ENCODE peak calls at places on chromosome 18, in eight cellular contexts. R is body of pancreas, Z is GM12878, L is heart left ventricle, P is gastrocnemius medialis, K is A549, V is HCT116, U is HepG2. G is an unnamed sample.
A peak's percentile ranks its signal among the peaks of the same experiment; 100 is the strongest.

GRCh38 chr18:55185391-55185790 is 226.1 kb upstream of the CCDC68 start:
- ATAC-seq in R (no peak), Z (no peak), L (no peak), P (no peak), K (no peak), V (no peak), U (no peak), G (no peak)

GRCh38 chr18:48564139-48564538 is 25.3 kb downstream of the CTIF start:
- ATAC-seq in R (no peak), Z (no peak), L (no peak), P (no peak), K (no peak), V (no peak), U (peak; percentile 91), G (no peak)

GRCh38 chr18:3458378-3458777 is 8.4 kb downstream of the TGIF1 start:
- ATAC-seq in R (no peak), Z (peak; percentile 34), L (no peak), P (no peak), K (no peak), V (no peak), U (no peak), G (no peak)

GRCh38 chr18:14941256-14941655 is 193.3 kb downstream of the ANKRD30B start:
- ATAC-seq in R (no peak), Z (no peak), L (no peak), P (no peak), K (no peak), V (no peak), U (no peak), G (no peak)

GRCh38 chr18:50114448-50114847 is 80.5 kb downstream of the MYO5B start:
- ATAC-seq in R (no peak), Z (no peak), L (no peak), P (no peak), K (no peak), V (no peak), U (no peak), G (no peak)

GRCh38 chr18:80109676-80110078 is 615 bp downstream of the ADNP2 start:
- ATAC-seq in R (peak; percentile 3), Z (peak; percentile 11), L (no peak), P (no peak), K (peak; percentile 57), V (peak; percentile 50), U (no peak), G (peak; percentile 46)

GRCh38 chr18:26978812-26979341 is 113.4 kb upstream of the AQP4 start:
- ATAC-seq in R (no peak), Z (peak; percentile 99), L (no peak), P (no peak), K (no peak), V (no peak), U (no peak), G (no peak)

GRCh38 chr18:12433829-12434540 is 26.3 kb downstream of the PRELID3A start:
- ATAC-seq in R (no peak), Z (no peak), L (no peak), P (no peak), K (no peak), V (no peak), U (no peak), G (no peak)

GRCh38 chr18:11668441-11669169 is 20.5 kb upstream of the GNAL start:
- ATAC-seq in R (no peak), Z (no peak), L (no peak), P (no peak), K (no peak), V (no peak), U (no peak), G (no peak)

GRCh38 chr18:30971338-30971956 is 71.1 kb downstream of the DSC3 start:
- ATAC-seq in R (peak; percentile 58), Z (peak; percentile 80), L (no peak), P (no peak), K (peak; percentile 53), V (peak; percentile 75), U (peak; percentile 53), G (no peak)

GRCh38 chr18:54900290-54900689 is 59.0 kb downstream of the CCDC68 start:
- ATAC-seq in R (no peak), Z (no peak), L (no peak), P (no peak), K (no peak), V (no peak), U (no peak), G (no peak)

GRCh38 chr18:3234457-3234856 is 13.1 kb upstream of the MYL12A start:
- ATAC-seq in R (no peak), Z (no peak), L (no peak), P (no peak), K (no peak), V (no peak), U (peak; percentile 8), G (no peak)

GRCh38 chr18:34837769-34838194 is 127.7 kb downstream of the DTNA start:
- ATAC-seq in R (peak; percentile 27), Z (no peak), L (peak; percentile 81), P (peak; percentile 90), K (no peak), V (no peak), U (peak; percentile 27), G (peak; percentile 79)

GRCh38 chr18:59140287-59140885 is 702 bp downstream of the SEC11C start:
- ATAC-seq in R (peak; percentile 6), Z (peak; percentile 2), L (no peak), P (peak; percentile 21), K (peak; percentile 17), V (no peak), U (peak; percentile 28), G (no peak)

GRCh38 chr18:3061581-3062416 is 48.9 kb upstream of the LPIN2 start:
- ATAC-seq in R (no peak), Z (peak; percentile 66), L (no peak), P (no peak), K (no peak), V (no peak), U (no peak), G (no peak)

GRCh38 chr18:56891116-56891515 is 240.0 kb downstream of the WDR7 start:
- ATAC-seq in R (no peak), Z (no peak), L (no peak), P (no peak), K (no peak), V (no peak), U (no peak), G (no peak)

GRCh38 chr18:25409971-25410370 is 58.0 kb upstream of the ZNF521 start:
- ATAC-seq in R (no peak), Z (no peak), L (no peak), P (no peak), K (no peak), V (no peak), U (no peak), G (no peak)

DNA sequence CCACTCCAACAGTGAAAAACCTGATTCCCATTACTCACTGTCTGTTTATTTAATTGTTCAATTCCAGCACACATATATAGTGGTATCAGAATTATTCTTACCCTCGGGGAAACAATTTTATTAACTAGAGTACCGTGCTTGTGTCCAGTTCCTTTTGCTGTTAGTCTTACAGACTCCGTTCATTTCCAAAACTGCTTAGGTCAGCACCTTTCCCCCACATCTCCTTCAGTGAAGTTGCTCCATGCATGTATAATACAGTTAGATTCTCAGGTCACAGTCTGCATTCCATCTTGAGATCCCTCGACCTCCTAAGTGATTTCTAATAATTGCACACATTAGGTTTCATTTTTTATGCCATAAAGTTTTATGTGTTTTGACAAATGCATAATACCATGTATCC is 56.3 kb upstream of the ZNF521 start:
- ATAC-seq in R (no peak), Z (no peak), L (no peak), P (no peak), K (no peak), V (no peak), U (no peak), G (no peak)
- H3K27ac ChIP-seq in R (no peak overlapping the region), Z (no peak overlapping the region), L (no peak overlapping the region), P (no peak overlapping the region), K (no peak overlapping the region), V (no peak overlapping the region), U (no peak overlapping the region), G (no peak overlapping the region)

DNA sequence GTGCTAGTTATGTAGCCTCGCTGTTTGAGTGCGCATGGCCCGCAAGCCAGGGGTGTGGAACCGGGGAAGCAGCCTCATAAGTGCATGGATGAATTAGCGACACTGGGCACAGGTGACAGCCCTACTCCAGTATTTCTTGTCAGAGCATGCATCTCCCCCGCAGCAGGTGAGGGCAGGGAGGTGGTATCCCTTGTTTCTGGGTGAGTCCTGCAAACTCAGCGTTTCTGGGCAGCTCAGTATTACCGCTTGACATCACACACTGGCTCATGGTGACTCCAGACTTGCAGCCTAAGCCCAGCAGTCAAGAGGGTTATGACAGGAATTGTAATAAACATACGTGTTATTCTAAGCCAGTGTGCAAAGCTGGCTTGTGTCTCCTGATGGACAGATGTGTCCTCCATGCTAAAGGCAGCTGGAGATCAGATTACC is 2.5 kb downstream of the CABLES1 start:
- ATAC-seq in R (no peak), Z (no peak), L (no peak), P (no peak), K (no peak), V (no peak), U (no peak), G (no peak)
- H3K4me1 ChIP-seq in R (peaks cover 60% of the 10 kb centered on the region), Z (peaks cover 28% of the 10 kb centered on the region), L (peaks cover 51% of the 10 kb centered on the region), P (peaks cover 6% of the 10 kb centered on the region), K (peaks cover 42% of the 10 kb centered on the region), V (peaks cover 54% of the 10 kb centered on the region), U (peaks cover 72% of the 10 kb centered on the region), G (peaks cover 8% of the 10 kb centered on the region)

GRCh38 chr18:6374935-6375529 is 39.7 kb downstream of the L3MBTL4 start:
- ATAC-seq in R (no peak), Z (no peak), L (no peak), P (no peak), K (no peak), V (no peak), U (peak; percentile 63), G (no peak)
- TF ChIP-seq POLR2A in R (no peak), Z (no peak), L (no peak), P (no peak), K (no peak), V (no peak), U (no peak), G (no peak)

DNA sequence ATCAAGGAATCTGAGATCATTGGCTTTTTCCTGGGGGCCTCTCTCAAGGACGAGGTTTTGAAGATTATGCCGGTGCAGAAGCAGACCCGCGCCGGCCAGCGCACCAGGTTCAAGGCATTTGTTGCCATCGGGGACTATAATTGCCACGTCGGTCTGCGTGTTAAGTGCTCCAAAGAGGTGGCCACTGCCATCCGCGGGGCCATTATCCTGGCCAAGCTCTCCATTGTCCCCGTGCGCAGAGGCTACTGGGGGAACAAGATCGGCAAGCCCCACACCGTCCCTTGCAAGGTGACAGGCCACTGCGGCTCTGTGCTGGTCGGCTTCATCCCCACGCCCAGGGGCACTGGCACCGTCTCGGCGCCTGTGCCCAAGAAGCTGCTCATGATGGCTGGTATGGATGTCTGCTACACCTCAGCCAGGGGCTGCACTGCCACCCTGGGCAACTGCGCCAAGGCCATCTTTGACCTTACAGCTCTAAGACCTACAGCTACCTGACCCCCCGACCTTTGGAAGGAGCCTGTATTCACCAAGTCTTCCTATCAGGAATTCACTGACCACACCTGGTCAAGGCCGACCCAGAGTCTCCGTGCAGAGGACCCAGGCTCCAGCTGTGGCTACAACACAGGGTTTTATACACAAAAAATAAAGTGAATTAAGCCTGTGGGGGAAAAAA is 141.8 kb downstream of the SOCS6 start:
- ATAC-seq in R (no peak), Z (no peak), L (no peak), P (no peak), K (peak; percentile 32), V (no peak), U (no peak), G (no peak)
- H3K27ac ChIP-seq in R (no peak overlapping the region), Z (no peak overlapping the region), L (no peak overlapping the region), P (no peak overlapping the region), K (peak overlapping the region; percentile 93), V (peak overlapping the region; percentile 38), U (peak overlapping the region; percentile 75), G (no peak overlapping the region)

G was measured in gastroesophageal sphincter.